ENCODE peak calls at places on chromosomes 3 and 15, in seven cellular contexts. U, J, X, K, D, T and P are unnamed samples.

GRCh38 chr15:75597667-75598341 is 18.7 kb upstream of the PTPN9 start:
- DNase-seq in U (no peak), J (peak), X (peak), K (no peak), D (peak), T (no peak), P (peak)

GRCh38 chr3:194675081-194675640 is 3.2 kb upstream of the LSG1 start:
- DNase-seq in U (no peak), J (no peak), X (no peak), K (no peak), D (no peak), T (no peak), P (no peak)

GRCh38 chr3:107644631-107645030 is 121.9 kb downstream of the BBX start:
- DNase-seq in U (peak), J (no peak), X (no peak), K (no peak), D (no peak), T (no peak), P (no peak)

GRCh38 chr3:9290556-9290955 is 41.1 kb upstream of the SRGAP3 start:
- DNase-seq in U (no peak), J (no peak), X (no peak), K (no peak), D (no peak), T (no peak), P (no peak)

GRCh38 chr3:60384352-60384751 is 866.9 kb downstream of the FHIT start:
- DNase-seq in U (peak), J (no peak), X (no peak), K (no peak), D (no peak), T (no peak), P (peak)

GRCh38 chr3:174441588-174442316 is 417.4 kb upstream of the NAALADL2 start:
- DNase-seq in U (no peak), J (no peak), X (no peak), K (no peak), D (peak), T (no peak), P (no peak)

GRCh38 chr3:12512534-12513101 is 28.3 kb downstream of the TSEN2 start:
- DNase-seq in U (no peak), J (no peak), X (no peak), K (no peak), D (no peak), T (no peak), P (no peak)

GRCh38 chr15:41278319-41278718 is 47.3 kb downstream of the CHP1 start:
- DNase-seq in U (no peak), J (no peak), X (no peak), K (no peak), D (no peak), T (no peak), P (no peak)

GRCh38 chr3:31821118-31821517 is 159.9 kb downstream of the OSBPL10 start:
- DNase-seq in U (no peak), J (no peak), X (no peak), K (no peak), D (no peak), T (no peak), P (no peak)

GRCh38 chr3:8518138-8518537 is 16.5 kb downstream of the LMCD1 start:
- DNase-seq in U (peak), J (no peak), X (no peak), K (no peak), D (no peak), T (no peak), P (peak)

GRCh38 chr3:73503781-73504180 is 121.0 kb downstream of the PDZRN3 start:
- DNase-seq in U (peak), J (no peak), X (no peak), K (no peak), D (no peak), T (no peak), P (no peak)

GRCh38 chr15:85406916-85407315 is 26.5 kb downstream of the AKAP13 start:
- DNase-seq in U (peak), J (no peak), X (no peak), K (no peak), D (peak), T (no peak), P (peak)

GRCh38 chr15:98547741-98548166 is 100.6 kb upstream of the IGF1R start:
- DNase-seq in U (no peak), J (peak), X (peak), K (no peak), D (no peak), T (no peak), P (peak)

GRCh38 chr15:92810418-92811138 is 89.5 kb upstream of the CHD2 start:
- DNase-seq in U (peak), J (peak), X (no peak), K (no peak), D (peak), T (no peak), P (peak)

GRCh38 chr15:84793431-84793830 is 23.7 kb upstream of the ALPK3 start:
- DNase-seq in U (no peak), J (no peak), X (no peak), K (no peak), D (no peak), T (no peak), P (no peak)

GRCh38 chr3:69357196-69357595 is 28.7 kb downstream of the FRMD4B start:
- DNase-seq in U (no peak), J (no peak), X (no peak), K (no peak), D (no peak), T (no peak), P (no peak)

GRCh38 chr3:83843716-83844115 is 1115.1 kb upstream of the CADM2 start:
- DNase-seq in U (no peak), J (peak), X (no peak), K (peak), D (no peak), T (no peak), P (no peak)

GRCh38 chr3:122942937-122943827 is 84.4 kb downstream of the SEMA5B start:
- DNase-seq in U (peak), J (peak), X (peak), K (peak), D (peak), T (peak), P (peak)

GRCh38 chr3:11624161-11624560 is 19.6 kb downstream of the VGLL4 start:
- DNase-seq in U (peak), J (no peak), X (no peak), K (no peak), D (peak), T (no peak), P (no peak)

GRCh38 chr3:195849322-195850074 is 37.8 kb upstream of the MUC4 start:
- DNase-seq in U (no peak), J (no peak), X (no peak), K (no peak), D (peak), T (no peak), P (no peak)

GRCh38 chr3:144868506-144868905 is 896.9 kb downstream of the DIPK2A start:
- DNase-seq in U (no peak), J (no peak), X (no peak), K (no peak), D (no peak), T (no peak), P (no peak)

GRCh38 chr3:181838940-181839914 is 127.5 kb downstream of the SOX2 start:
- DNase-seq in U (no peak), J (no peak), X (no peak), K (no peak), D (no peak), T (no peak), P (no peak)

GRCh38 chr15:70343961-70344360 is 246.2 kb upstream of the TLE3 start:
- DNase-seq in U (no peak), J (no peak), X (no peak), K (no peak), D (no peak), T (no peak), P (no peak)

GRCh38 chr3:139909836-139910235 is 25.1 kb upstream of the CLSTN2 start:
- DNase-seq in U (no peak), J (peak), X (no peak), K (no peak), D (no peak), T (no peak), P (no peak)

GRCh38 chr15:31499953-31500808 is 173.5 kb downstream of the KLF13 start:
- DNase-seq in U (no peak), J (peak), X (peak), K (no peak), D (no peak), T (no peak), P (no peak)

GRCh38 chr3:64238971-64239667 is 13.9 kb upstream of the PRICKLE2 start:
- DNase-seq in U (peak), J (peak), X (peak), K (peak), D (peak), T (peak), P (peak)

GRCh38 chr15:34514251-34514760 is 69.1 kb downstream of the GOLGA8B start:
- DNase-seq in U (no peak), J (peak), X (no peak), K (no peak), D (peak), T (no peak), P (peak)

DNA sequence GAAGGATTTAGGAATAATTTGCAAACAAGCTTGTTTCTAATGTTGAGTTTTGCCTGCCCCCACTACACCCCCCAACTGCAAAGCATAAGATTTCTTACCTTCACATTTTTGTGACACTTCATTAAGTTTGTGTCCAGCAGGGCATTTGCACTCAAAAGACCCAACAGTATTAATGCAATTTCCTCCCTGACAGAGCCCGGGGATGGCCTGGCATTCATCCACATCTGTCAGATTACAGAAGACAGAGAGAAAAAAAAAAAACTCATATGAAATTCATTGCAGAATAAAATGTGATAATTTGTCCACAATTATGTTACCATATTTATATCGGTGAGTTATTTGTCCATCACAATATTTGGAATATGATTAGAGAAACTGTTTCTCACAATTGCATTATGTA is 111.5 kb downstream of the FBN1 start:
- DNase-seq in U (no peak), J (no peak), X (no peak), K (no peak), D (no peak), T (no peak), P (no peak)
- H4K8ac ChIP-seq in U (no peak), J (no peak), X (no peak), K (no peak), D (no peak), T (no peak), P (no peak)

DNA sequence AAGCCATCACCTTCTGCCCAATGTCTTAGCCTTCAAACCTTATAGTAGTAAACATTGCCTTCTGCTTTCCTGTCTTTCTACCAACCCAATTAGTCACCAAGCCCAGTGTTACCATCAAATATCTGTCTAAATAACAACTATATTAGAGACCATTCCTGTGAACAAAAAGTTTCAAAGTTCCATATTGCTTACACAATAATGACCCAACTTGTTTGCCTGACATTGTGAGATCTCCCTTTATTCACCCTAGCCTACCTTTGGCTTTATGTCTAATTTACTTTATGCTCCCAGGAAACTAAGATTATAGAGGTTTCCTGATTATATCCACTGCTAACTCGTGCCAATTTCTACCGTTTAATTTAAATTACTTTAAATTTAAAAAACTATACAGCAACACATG is 26.0 kb upstream of the KCNAB1 start:
- DNase-seq in U (no peak), J (no peak), X (no peak), K (no peak), D (no peak), T (no peak), P (no peak)
- H3K4me2 ChIP-seq in U (no peak), J (no peak), X (no peak), K (no peak), D (no peak), T (peak), P (no peak)

DNA sequence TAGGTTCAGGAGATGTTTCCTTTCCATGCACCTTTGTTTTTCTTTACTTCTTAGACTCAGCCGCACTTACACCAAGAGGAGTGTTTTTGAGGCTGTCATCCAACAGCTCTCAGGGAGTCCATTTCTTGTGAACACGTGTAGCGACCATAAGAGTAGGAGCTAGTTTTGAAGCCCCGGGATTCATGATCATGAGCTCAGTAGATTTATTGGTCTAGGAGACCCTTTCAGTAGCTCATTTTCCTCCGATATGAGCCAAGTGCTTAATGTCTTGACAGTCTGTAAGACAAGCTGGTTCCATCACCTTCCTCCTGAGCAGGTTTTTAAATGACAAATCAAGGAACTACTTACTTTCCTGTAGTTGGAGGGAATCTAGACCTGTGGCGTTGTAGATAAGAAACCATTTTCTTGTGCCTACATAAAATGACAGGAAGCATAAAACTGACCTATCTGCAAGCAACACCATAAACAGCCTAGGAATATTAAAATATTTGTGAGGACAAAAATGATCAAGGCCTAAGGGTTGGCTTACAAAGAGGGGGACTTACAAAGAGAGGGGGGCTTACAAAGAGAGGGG is 172.6 kb upstream of the BHLHE40 start:
- DNase-seq in U (no peak), J (no peak), X (no peak), K (no peak), D (no peak), T (no peak), P (no peak)
- H4K8ac ChIP-seq in U (no peak), J (no peak), X (no peak), K (no peak), D (no peak), T (no peak), P (no peak)

GRCh38 chr3:104879919-104880318 is 486.8 kb upstream of the ALCAM start:
- DNase-seq in U (peak), J (no peak), X (no peak), K (no peak), D (no peak), T (no peak), P (no peak)
- H3K4me2 ChIP-seq in U (peak), J (no peak), X (no peak), K (no peak), D (no peak), T (no peak), P (no peak)

GRCh38 chr3:111862974-111863373 is 3.9 kb downstream of the PHLDB2 start:
- DNase-seq in U (no peak), J (no peak), X (no peak), K (no peak), D (no peak), T (no peak), P (no peak)

GRCh38 chr3:111859974-111860859 is 1.2 kb downstream of the PHLDB2 start:
- DNase-seq in U (peak), J (peak), X (peak), K (peak), D (peak), T (peak), P (peak)

GRCh38 chr3:111861396-111861795 is 2.3 kb downstream of the PHLDB2 start:
- DNase-seq in U (no peak), J (no peak), X (no peak), K (no peak), D (peak), T (no peak), P (peak)

GRCh38 chr3:111863942-111864341 is 4.9 kb downstream of the PHLDB2 start:
- DNase-seq in U (peak), J (no peak), X (no peak), K (no peak), D (no peak), T (no peak), P (no peak)

DNA sequence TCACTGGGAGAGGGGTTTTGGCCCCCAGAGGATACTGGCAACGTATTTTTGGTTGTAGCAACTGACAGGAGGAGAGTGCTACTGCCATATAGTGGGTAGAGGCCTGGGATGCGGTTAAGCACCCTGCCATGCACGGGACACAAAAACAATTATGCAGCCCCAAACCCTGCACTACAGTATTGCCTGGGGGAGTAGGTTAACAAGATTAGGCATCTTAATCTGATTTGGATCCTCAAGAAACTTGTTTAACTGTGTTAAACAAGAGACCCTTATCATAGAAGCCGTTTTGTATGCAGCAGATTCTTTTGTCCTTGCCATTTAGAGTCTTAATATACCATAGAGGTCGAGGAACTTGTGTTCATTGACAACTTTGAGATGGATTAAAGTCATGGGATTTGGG is 3.4 kb downstream of the PHLDB2 start:
- DNase-seq in U (no peak), J (peak), X (no peak), K (no peak), D (no peak), T (no peak), P (no peak)
- H4K8ac ChIP-seq in U (no peak), J (no peak), X (no peak), K (no peak), D (no peak), T (no peak), P (no peak)

DNA sequence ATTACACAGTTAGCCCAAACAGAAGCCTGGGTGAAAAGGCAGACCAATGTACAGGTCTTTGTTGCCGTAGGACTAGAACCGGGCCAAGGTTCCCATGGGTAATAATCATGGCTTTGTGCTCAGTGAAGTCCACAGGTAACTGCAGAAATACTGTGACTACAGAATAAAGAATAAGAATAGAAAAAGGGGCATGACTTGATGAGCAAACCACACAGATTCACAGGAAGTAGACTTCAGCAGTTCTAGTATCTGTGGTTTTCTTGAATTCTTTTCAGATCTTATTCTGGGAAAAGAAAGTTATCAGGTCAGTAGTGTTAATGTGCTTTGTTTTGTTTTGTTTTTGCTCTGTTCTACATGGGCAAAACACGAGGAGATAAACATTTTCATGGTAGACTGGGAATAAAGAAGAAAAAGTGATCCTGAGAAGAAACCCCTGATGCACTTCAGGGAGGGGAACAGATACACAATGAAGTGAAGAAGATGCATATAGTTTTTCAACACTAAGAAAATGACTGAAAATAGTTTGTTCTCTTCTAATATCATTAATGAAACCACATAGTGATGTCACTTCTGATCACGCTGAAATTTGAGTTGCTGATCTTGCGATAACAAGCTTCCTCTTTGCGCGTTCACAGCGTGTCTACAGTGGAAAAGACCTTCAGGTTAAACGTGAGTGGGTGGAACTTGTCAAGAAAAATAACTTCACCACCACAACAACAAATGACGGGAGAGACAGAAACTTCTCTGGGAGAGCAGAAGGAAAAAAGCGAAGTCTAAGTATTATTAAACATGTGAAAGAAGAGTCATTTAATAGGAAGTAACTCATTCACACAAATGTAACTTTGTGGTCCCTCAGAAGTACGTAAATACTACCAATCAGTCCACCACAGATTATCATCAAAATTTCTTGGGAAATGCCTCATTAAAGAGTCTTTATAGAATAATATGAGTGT is 315.8 kb upstream of the SATB1 start:
- DNase-seq in U (no peak), J (no peak), X (no peak), K (no peak), D (peak), T (no peak), P (no peak)
- H3K4me2 ChIP-seq in U (no peak), J (no peak), X (no peak), K (no peak), D (no peak), T (no peak), P (no peak)

GRCh38 chr3:186826316-186826977 is 16.1 kb upstream of the ADIPOQ start:
- DNase-seq in U (no peak), J (peak), X (no peak), K (no peak), D (no peak), T (no peak), P (no peak)

GRCh38 chr3:186825294-186825821 is 17.2 kb upstream of the ADIPOQ start:
- DNase-seq in U (peak), J (peak), X (peak), K (no peak), D (peak), T (no peak), P (peak)

GRCh38 chr3:186828340-186828739 is 14.2 kb upstream of the ADIPOQ start:
- DNase-seq in U (no peak), J (no peak), X (no peak), K (no peak), D (no peak), T (no peak), P (no peak)

GRCh38 chr3:186824430-186825139 is 17.9 kb upstream of the ADIPOQ start:
- DNase-seq in U (no peak), J (peak), X (peak), K (no peak), D (no peak), T (no peak), P (no peak)

GRCh38 chr3:186826978-186827857 is 15.3 kb upstream of the ADIPOQ start:
- DNase-seq in U (peak), J (peak), X (peak), K (peak), D (peak), T (no peak), P (peak)
- H4K8ac ChIP-seq in U (no peak), J (no peak), X (no peak), K (no peak), D (peak), T (peak), P (peak)